ENCODE peak calls at places on chromosomes 3 and 15, in seven cellular contexts. J, S, U, W, M, G and K are unnamed samples. For H3K4me1, the result is how much of the 10 kb centered on the place peaks cover.

GRCh38 chr3:14301558-14301957 is 100.8 kb upstream of the SLC6A6 start:
- DNase-seq in J (peak), S (no peak), U (no peak), W (peak), M (peak), G (no peak), K (no peak)

GRCh38 chr15:48644498-48644826 is 1.0 kb downstream of the FBN1 start:
- DNase-seq in J (peak), S (no peak), U (no peak), W (no peak), M (peak), G (no peak), K (no peak)

GRCh38 chr3:179410317-179410716 is 41.0 kb downstream of the GNB4 start:
- DNase-seq in J (no peak), S (peak), U (no peak), W (no peak), M (peak), G (no peak), K (no peak)

GRCh38 chr3:47295322-47295721 is 12.6 kb downstream of the KLHL18 start:
- DNase-seq in J (no peak), S (no peak), U (no peak), W (no peak), M (no peak), G (no peak), K (no peak)

GRCh38 chr3:33144433-33144832 is 30.6 kb downstream of the CRTAP start:
- DNase-seq in J (no peak), S (peak), U (no peak), W (no peak), M (no peak), G (peak), K (no peak)

GRCh38 chr3:164222200-164222599 is 856.1 kb downstream of the SI start:
- DNase-seq in J (no peak), S (no peak), U (no peak), W (no peak), M (no peak), G (no peak), K (no peak)

GRCh38 chr3:9647450-9647849 is 1.9 kb upstream of the MTMR14 start:
- DNase-seq in J (no peak), S (no peak), U (no peak), W (no peak), M (no peak), G (no peak), K (no peak)

GRCh38 chr3:89173546-89173945 is 66.1 kb downstream of the EPHA3 start:
- DNase-seq in J (peak), S (no peak), U (no peak), W (no peak), M (peak), G (no peak), K (no peak)

GRCh38 chr15:39667382-39668127 is 86.7 kb downstream of the THBS1 start:
- DNase-seq in J (no peak), S (no peak), U (no peak), W (no peak), M (no peak), G (no peak), K (no peak)

GRCh38 chr3:48560648-48561018 is 2.9 kb downstream of the UCN2 start:
- DNase-seq in J (peak), S (no peak), U (peak), W (no peak), M (no peak), G (no peak), K (no peak)

GRCh38 chr3:196073188-196073838 is 8.6 kb downstream of the TFRC start:
- DNase-seq in J (peak), S (peak), U (peak), W (peak), M (peak), G (peak), K (peak)

GRCh38 chr3:172103724-172104123 is 64.3 kb downstream of the FNDC3B start:
- DNase-seq in J (no peak), S (peak), U (no peak), W (peak), M (peak), G (no peak), K (no peak)

GRCh38 chr3:13839766-13840340 is 40.0 kb downstream of the WNT7A start:
- DNase-seq in J (no peak), S (no peak), U (no peak), W (peak), M (no peak), G (no peak), K (no peak)

GRCh38 chr15:42048080-42048820 is 27.4 kb upstream of the PLA2G4E start:
- DNase-seq in J (no peak), S (no peak), U (no peak), W (no peak), M (no peak), G (no peak), K (no peak)

GRCh38 chr3:111236833-111237713 is 165.5 kb downstream of the NECTIN3 start:
- DNase-seq in J (peak), S (no peak), U (peak), W (peak), M (peak), G (no peak), K (no peak)

GRCh38 chr3:181919375-181919774 is 207.7 kb downstream of the SOX2 start:
- DNase-seq in J (no peak), S (no peak), U (no peak), W (peak), M (no peak), G (peak), K (no peak)

GRCh38 chr3:13822042-13822441 is 57.8 kb downstream of the WNT7A start:
- DNase-seq in J (no peak), S (no peak), U (no peak), W (peak), M (no peak), G (no peak), K (no peak)

GRCh38 chr15:101477851-101478353 is 11.6 kb downstream of the PCSK6 start:
- DNase-seq in J (no peak), S (no peak), U (no peak), W (no peak), M (no peak), G (no peak), K (no peak)

GRCh38 chr15:26974120-26974780 is 3.3 kb downstream of the GABRG3 start:
- DNase-seq in J (peak), S (peak), U (peak), W (no peak), M (peak), G (peak), K (peak)

GRCh38 chr15:57035664-57036063 is 117.2 kb downstream of the TCF12 start:
- DNase-seq in J (no peak), S (no peak), U (no peak), W (no peak), M (no peak), G (no peak), K (no peak)

GRCh38 chr3:60887574-60887973 is 363.7 kb downstream of the FHIT start:
- DNase-seq in J (no peak), S (no peak), U (no peak), W (no peak), M (no peak), G (no peak), K (no peak)

GRCh38 chr15:51736069-51736468 is 1.4 kb downstream of the LYSMD2 start:
- DNase-seq in J (no peak), S (no peak), U (peak), W (no peak), M (no peak), G (no peak), K (no peak)

GRCh38 chr15:101201411-101202174 is 50.3 kb downstream of the CHSY1 start:
- DNase-seq in J (peak), S (no peak), U (peak), W (peak), M (peak), G (peak), K (peak)

GRCh38 chr3:134991472-134992010 is 196.5 kb downstream of the EPHB1 start:
- DNase-seq in J (no peak), S (no peak), U (no peak), W (no peak), M (no peak), G (no peak), K (no peak)
- H3K4me1 ChIP-seq in J (under half), S (under half), U (under half), W (under half), M (under half), G (under half), K (under half)

GRCh38 chr3:72300621-72301020 is 515.7 kb upstream of the PROK2 start:
- DNase-seq in J (no peak), S (no peak), U (no peak), W (no peak), M (no peak), G (no peak), K (no peak)

GRCh38 chr3:72298201-72299155 is 513.5 kb upstream of the PROK2 start:
- DNase-seq in J (no peak), S (no peak), U (no peak), W (no peak), M (no peak), G (no peak), K (no peak)

GRCh38 chr3:72299823-72300222 is 514.9 kb upstream of the PROK2 start:
- DNase-seq in J (no peak), S (no peak), U (no peak), W (peak), M (no peak), G (no peak), K (no peak)

GRCh38 chr3:72297481-72297880 is 512.5 kb upstream of the PROK2 start:
- DNase-seq in J (no peak), S (no peak), U (no peak), W (no peak), M (no peak), G (no peak), K (no peak)

DNA sequence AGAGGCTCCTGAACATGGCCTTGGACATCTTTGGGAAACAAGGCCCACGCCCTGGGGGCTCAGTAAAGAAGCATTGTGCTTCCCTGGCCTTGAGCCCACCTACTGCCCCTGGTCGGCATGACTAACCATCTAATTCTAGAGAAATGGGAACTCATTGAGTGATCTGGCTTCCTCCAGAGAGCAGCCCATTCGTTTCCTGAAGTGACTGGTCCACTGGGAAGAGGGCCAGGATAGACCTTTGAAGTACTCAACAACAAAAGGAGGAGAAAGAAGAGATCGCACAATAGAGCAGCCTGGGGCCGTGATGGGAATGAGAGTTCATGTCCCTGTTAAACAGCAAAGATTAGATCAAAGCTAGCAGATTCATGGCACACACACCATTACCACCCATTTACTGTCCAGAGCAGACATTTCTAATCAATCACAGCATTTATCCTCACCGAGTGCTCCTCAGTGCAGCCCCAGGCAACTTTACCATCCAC is 514.4 kb upstream of the PROK2 start:
- DNase-seq in J (no peak), S (no peak), U (peak), W (peak), M (peak), G (no peak), K (no peak)
- H3K4me2 ChIP-seq in J (no peak), S (no peak), U (no peak), W (no peak), M (no peak), G (no peak), K (no peak)

GRCh38 chr3:123285931-123286307 is 84.2 kb downstream of the SEC22A start:
- DNase-seq in J (no peak), S (no peak), U (no peak), W (no peak), M (no peak), G (no peak), K (no peak)
- H3K4me1 ChIP-seq in J (under half), S (under half), U (under half), W (under half), M (under half), G (under half), K (under half)

GRCh38 chr15:68386587-68387287 is 45.2 kb downstream of the ITGA11 start:
- DNase-seq in J (no peak), S (no peak), U (no peak), W (no peak), M (no peak), G (no peak), K (no peak)

GRCh38 chr15:68385671-68386586 is 46.0 kb downstream of the ITGA11 start:
- DNase-seq in J (no peak), S (no peak), U (no peak), W (no peak), M (no peak), G (no peak), K (no peak)

GRCh38 chr15:68383161-68384074 is 48.5 kb downstream of the ITGA11 start:
- DNase-seq in J (peak), S (peak), U (peak), W (peak), M (peak), G (peak), K (peak)

GRCh38 chr15:68385240-68385561 is 46.8 kb downstream of the ITGA11 start:
- DNase-seq in J (no peak), S (no peak), U (no peak), W (no peak), M (no peak), G (no peak), K (no peak)

GRCh38 chr15:68384451-68385239 is 47.3 kb downstream of the ITGA11 start:
- DNase-seq in J (peak), S (no peak), U (peak), W (peak), M (peak), G (peak), K (no peak)
- H3K4me2 ChIP-seq in J (no peak), S (no peak), U (peak), W (peak), M (peak), G (peak), K (no peak)

DNA sequence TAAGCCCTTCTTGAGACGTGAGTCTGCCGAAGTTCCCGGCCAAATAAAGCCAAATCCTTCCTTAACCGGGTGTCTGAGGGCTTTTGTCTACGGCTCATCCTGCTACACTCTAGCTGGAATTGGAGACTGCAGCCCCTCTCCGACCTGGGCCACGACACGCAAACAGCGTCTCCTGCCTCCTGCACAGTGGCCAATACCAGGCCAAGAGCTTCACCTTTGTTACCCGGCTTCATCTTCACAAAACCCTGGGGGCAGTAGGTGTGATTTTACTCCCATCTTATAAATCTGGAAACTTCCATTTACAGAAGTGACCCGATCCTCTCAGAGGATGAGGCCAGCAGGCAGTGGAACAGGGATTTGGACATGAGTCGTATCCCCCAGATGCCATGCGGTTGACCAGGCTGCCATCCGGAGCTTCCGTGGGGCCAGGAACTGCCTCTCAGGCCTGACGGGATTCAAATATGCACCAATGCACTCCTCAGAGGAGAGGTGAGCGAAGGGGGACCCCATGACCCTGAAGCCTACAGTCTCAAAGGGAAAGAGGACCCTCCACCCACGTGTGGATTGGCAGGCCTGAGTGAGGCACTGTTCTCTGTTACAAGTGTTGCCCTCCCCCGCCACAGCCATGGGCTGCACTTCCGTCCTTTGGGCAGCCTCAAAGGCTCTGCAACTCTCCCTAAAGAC is 53.2 kb upstream of the KLF13 start:
- DNase-seq in J (no peak), S (no peak), U (peak), W (no peak), M (no peak), G (no peak), K (no peak)
- H3K4me1 ChIP-seq in J (under half), S (half or more), U (under half), W (under half), M (under half), G (under half), K (under half)

GRCh38 chr3:98759629-98760028 is 3.5 kb upstream of the ST3GAL6 start:
- DNase-seq in J (no peak), S (no peak), U (no peak), W (no peak), M (no peak), G (no peak), K (no peak)

GRCh38 chr3:98750520-98750919 is 12.6 kb upstream of the ST3GAL6 start:
- DNase-seq in J (no peak), S (no peak), U (no peak), W (no peak), M (peak), G (no peak), K (no peak)

GRCh38 chr3:98755601-98756000 is 7.5 kb upstream of the ST3GAL6 start:
- DNase-seq in J (no peak), S (no peak), U (no peak), W (no peak), M (no peak), G (no peak), K (no peak)

GRCh38 chr3:98754483-98754882 is 8.7 kb upstream of the ST3GAL6 start:
- DNase-seq in J (no peak), S (no peak), U (no peak), W (no peak), M (no peak), G (no peak), K (no peak)
- H3K4me2 ChIP-seq in J (no peak), S (no peak), U (no peak), W (no peak), M (no peak), G (no peak), K (no peak)

GRCh38 chr3:50151728-50152127 is 3.4 kb upstream of the SEMA3F start:
- DNase-seq in J (no peak), S (no peak), U (no peak), W (peak), M (no peak), G (no peak), K (no peak)

GRCh38 chr3:50147447-50147846 is 7.7 kb upstream of the SEMA3F start:
- DNase-seq in J (no peak), S (no peak), U (peak), W (no peak), M (no peak), G (no peak), K (no peak)

GRCh38 chr3:50150863-50151686 is 4.0 kb upstream of the SEMA3F start:
- DNase-seq in J (no peak), S (no peak), U (peak), W (peak), M (no peak), G (no peak), K (no peak)

GRCh38 chr3:50147861-50148260 is 7.3 kb upstream of the SEMA3F start:
- DNase-seq in J (no peak), S (no peak), U (peak), W (no peak), M (peak), G (no peak), K (no peak)

GRCh38 chr3:50150404-50150750 is 4.7 kb upstream of the SEMA3F start:
- DNase-seq in J (no peak), S (no peak), U (no peak), W (no peak), M (no peak), G (no peak), K (no peak)
- H3K4me1 ChIP-seq in J (under half), S (under half), U (half or more), W (under half), M (under half), G (under half), K (under half)

GRCh38 chr15:79168922-79169322 is 78.3 kb upstream of the RASGRF1 start:
- DNase-seq in J (no peak), S (no peak), U (no peak), W (peak), M (no peak), G (no peak), K (peak)

GRCh38 chr15:79167776-79168175 is 77.2 kb upstream of the RASGRF1 start:
- DNase-seq in J (no peak), S (no peak), U (no peak), W (no peak), M (no peak), G (no peak), K (no peak)

GRCh38 chr15:79170256-79170664 is 79.7 kb upstream of the RASGRF1 start:
- DNase-seq in J (no peak), S (no peak), U (peak), W (peak), M (no peak), G (peak), K (no peak)

GRCh38 chr15:79171320-79172031 is 80.9 kb upstream of the RASGRF1 start:
- DNase-seq in J (no peak), S (no peak), U (peak), W (no peak), M (no peak), G (no peak), K (no peak)

GRCh38 chr15:79169531-79170123 is 79.0 kb upstream of the RASGRF1 start:
- DNase-seq in J (no peak), S (no peak), U (no peak), W (no peak), M (no peak), G (no peak), K (no peak)
- H3K4me2 ChIP-seq in J (no peak), S (no peak), U (peak), W (peak), M (no peak), G (peak), K (no peak)

DNA sequence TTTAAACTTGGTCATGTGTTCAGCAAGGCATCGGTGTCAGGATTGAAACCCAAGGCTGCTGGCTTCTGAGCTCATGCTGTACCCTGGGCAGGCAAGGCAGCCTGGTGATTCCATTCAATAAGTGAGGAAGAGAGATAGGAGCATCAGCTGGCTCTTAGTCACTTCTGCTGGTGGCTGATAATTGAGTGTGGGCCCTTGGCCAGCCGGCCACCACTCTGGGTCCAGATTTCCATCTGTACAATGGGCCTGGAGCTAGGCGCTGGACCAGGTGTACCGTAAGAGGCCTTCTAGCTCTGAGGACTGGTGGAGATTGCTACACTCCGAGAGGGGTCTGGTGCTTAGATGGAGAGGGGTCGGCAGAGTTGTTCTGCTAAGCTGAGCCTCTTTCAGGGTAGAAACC is 4.3 kb downstream of the CD276 start:
- DNase-seq in J (no peak), S (no peak), U (peak), W (no peak), M (peak), G (no peak), K (no peak)
- H3K4me1 ChIP-seq in J (under half), S (under half), U (under half), W (half or more), M (under half), G (under half), K (under half)